ENCODE peak calls at places on chromosomes 13 and 19, in four cellular contexts. T is cardiac fibroblast, Z is osteocyte, K is B cell. V is an unnamed sample.

GRCh38 chr13:52845766-52846566 is 2.5 kb downstream of the PCDH8 start:
- DNase-seq in T (no peak), Z (no peak), K (no peak), V (no peak)

GRCh38 chr13:59444210-59444857 is 719.4 kb downstream of the DIAPH3 start:
- DNase-seq in T (no peak), Z (no peak), K (no peak), V (no peak)

GRCh38 chr19:33444993-33445751 is 71.7 kb downstream of the CEBPG start:
- DNase-seq in T (no peak), Z (no peak), K (no peak), V (peak)

GRCh38 chr13:43235028-43235427 is 211.6 kb downstream of the DNAJC15 start:
- DNase-seq in T (peak), Z (no peak), K (no peak), V (no peak)

GRCh38 chr13:66624302-66624701 is 605.8 kb downstream of the PCDH9 start:
- DNase-seq in T (no peak), Z (no peak), K (no peak), V (no peak)

GRCh38 chr19:5804516-5805464 is at the start of gene NRTN:
- DNase-seq in T (no peak), Z (no peak), K (peak), V (no peak)

GRCh38 chr19:48625891-48626327 is 6.6 kb downstream of the SPHK2 start:
- DNase-seq in T (no peak), Z (no peak), K (peak), V (peak)

GRCh38 chr13:114151565-114152284 is 19.3 kb upstream of the RASA3 start:
- DNase-seq in T (no peak), Z (no peak), K (no peak), V (peak)

GRCh38 chr19:44608391-44608821 is 5.0 kb upstream of the IGSF23 start:
- DNase-seq in T (peak), Z (no peak), K (no peak), V (no peak)

GRCh38 chr13:34352958-34353357 is 535.0 kb downstream of the RFC3 start:
- DNase-seq in T (peak), Z (no peak), K (no peak), V (no peak)

GRCh38 chr19:39765091-39766076 is 13.3 kb upstream of the LEUTX start:
- DNase-seq in T (peak), Z (no peak), K (peak), V (no peak)

GRCh38 chr13:28638756-28639155 is 20.2 kb upstream of the POMP start:
- DNase-seq in T (no peak), Z (no peak), K (no peak), V (no peak)

GRCh38 chr19:55216461-55217198 is 7.3 kb upstream of the PTPRH start:
- DNase-seq in T (peak), Z (peak), K (peak), V (peak)

GRCh38 chr19:33868821-33869412 is 72.2 kb downstream of the KCTD15 start:
- DNase-seq in T (peak), Z (peak), K (no peak), V (no peak)

GRCh38 chr13:113082198-113083021 is 23.2 kb upstream of the F7 start:
- DNase-seq in T (no peak), Z (no peak), K (no peak), V (no peak)

GRCh38 chr13:42803563-42804212 is 22.3 kb downstream of the FAM216B start:
- DNase-seq in T (peak), Z (no peak), K (no peak), V (no peak)

GRCh38 chr13:78247362-78247761 is 328.7 kb upstream of the EDNRB start:
- DNase-seq in T (peak), Z (no peak), K (no peak), V (no peak)

GRCh38 chr13:78239681-78240080 is 321.1 kb upstream of the EDNRB start:
- DNase-seq in T (peak), Z (no peak), K (no peak), V (no peak)

GRCh38 chr13:78238911-78239310 is 320.3 kb upstream of the EDNRB start:
- DNase-seq in T (peak), Z (no peak), K (no peak), V (no peak)

GRCh38 chr13:78241278-78241919 is 322.8 kb upstream of the EDNRB start:
- DNase-seq in T (peak), Z (no peak), K (peak), V (no peak)
- TF ChIP-seq CTCF in T (peak), Z (peak), K (peak), V (peak)

GRCh38 chr19:13861714-13862531 is 15.0 kb upstream of the NANOS3 start:
- DNase-seq in T (peak), Z (peak), K (peak), V (peak)
- TF ChIP-seq CTCF in T (peak), Z (peak), K (peak), V (peak)

DNA sequence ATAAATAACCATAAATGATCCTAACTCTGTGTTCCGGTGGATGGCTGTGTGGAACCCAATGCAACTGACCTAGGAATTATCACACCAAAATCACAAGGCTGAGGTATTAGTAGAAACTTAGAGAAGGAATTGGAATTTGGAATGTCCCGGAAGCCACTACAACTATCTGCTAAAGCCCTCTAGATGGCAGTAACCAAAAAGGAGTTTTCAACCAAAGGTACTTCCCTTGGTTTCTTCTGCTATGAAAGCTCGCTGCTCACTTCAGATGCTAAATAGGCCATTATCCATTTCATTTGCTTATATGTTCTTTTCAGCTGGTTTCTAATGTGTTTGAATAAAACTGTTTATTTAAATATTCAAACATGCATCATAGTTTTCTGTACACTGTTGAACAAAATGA is 1589.1 kb upstream of the SPRY2 start:
- DNase-seq in T (peak), Z (no peak), K (no peak), V (no peak)
- TF ChIP-seq CTCF in T (no peak), Z (peak), K (no peak), V (no peak)

DNA sequence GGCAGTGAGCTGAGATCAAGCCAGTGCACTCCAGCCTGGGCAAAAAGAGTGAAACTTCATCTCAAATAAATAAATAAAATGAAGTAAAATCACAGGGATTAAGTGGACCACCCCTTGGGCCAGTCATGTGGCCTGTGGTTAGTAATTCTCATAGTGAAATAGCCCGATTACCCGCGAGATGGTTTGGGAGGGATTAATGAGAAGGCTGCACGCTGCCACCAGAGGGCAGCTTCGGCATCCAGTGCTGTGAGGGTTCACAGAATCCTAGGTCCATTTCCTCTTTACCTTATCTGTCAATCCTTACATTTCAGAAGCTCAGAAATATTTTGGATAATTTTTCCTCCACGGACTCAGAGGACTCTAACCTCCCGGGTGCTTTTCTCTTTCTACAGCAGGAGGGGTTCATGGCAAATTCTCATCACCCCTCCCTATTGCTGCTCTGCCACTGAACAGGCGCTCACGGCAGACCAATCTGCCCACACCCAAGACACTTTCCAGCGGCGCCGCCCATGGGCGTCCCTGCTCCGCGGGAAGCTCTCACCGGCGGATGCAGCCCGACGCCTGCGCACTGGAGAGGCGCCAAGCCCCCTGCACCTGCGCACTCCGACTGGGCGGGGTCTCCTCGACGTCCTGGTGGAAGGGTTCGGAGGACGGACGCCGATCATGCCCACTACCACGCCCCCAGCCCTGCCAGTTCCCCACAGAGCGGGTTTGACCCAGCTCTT is 11.0 kb downstream of the ZNF835 start:
- DNase-seq in T (peak), Z (no peak), K (peak), V (no peak)
- TF ChIP-seq CTCF in T (peak), Z (no peak), K (no peak), V (no peak)

DNA sequence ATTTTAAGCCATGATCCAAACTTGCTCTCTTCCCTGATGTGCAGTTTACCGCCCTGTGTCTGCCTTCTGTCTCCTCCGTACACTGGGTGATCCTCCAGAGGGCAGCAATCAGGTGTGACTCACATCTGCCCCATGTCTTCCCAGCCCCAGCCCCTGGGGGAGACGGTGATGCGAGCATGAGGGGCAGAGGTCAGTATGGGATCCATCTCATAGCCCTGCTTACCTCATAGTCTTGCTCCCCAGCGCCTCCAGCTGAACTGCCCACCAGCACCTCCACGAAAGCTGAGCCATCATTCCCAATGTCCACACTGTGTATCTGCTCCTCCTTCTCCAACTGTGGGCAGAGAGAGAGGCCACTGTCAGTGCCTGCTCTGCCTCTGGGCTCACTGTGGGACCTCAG is 14.6 kb downstream of the XRCC1 start:
- DNase-seq in T (peak), Z (no peak), K (no peak), V (no peak)
- TF ChIP-seq CTCF in T (peak), Z (no peak), K (no peak), V (no peak)

GRCh38 chr13:47004022-47004421 is 107.2 kb upstream of the HTR2A start:
- DNase-seq in T (peak), Z (no peak), K (no peak), V (no peak)
- TF ChIP-seq CTCF in T (no peak), Z (no peak), K (no peak), V (no peak)

GRCh38 chr19:49987159-49987698 is 26.3 kb upstream of the SIGLEC11 start:
- DNase-seq in T (peak), Z (peak), K (peak), V (peak)
- TF ChIP-seq CTCF in T (peak), Z (peak), K (no peak), V (no peak)

DNA sequence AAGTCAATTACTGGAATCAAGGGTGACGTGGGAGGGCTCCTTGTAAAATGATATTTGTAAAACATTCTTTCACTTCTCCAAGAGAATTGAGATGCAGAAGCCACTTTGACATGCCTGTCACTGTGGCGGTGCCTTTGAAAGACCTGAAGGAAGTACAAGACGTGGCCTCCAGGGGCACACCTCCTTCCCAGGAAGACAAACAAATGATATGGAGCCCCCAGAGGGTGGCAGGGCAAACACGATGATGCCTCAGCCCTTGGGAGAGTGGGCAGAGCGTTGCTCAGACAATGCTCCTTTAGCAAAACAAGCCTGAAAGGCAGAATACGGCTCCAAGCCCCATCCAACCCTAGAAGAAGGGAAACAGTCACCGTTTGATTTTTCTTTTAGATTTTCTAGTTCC is 9.3 kb upstream of the ATP12A start:
- DNase-seq in T (peak), Z (no peak), K (peak), V (no peak)
- TF ChIP-seq CTCF in T (no peak), Z (no peak), K (no peak), V (no peak)

V was measured in CD14-positive monocyte.